ENCODE peak calls at places on chromosomes 11 and 22, in nine cellular contexts. B is mammary epithelial cell; J is effector memory CD4-positive, alpha-beta T cell; L is neural progenitor cell; O is tibial artery; Y is kidney epithelial cell; W is H7; Q is psoas muscle; N is NT2/D1. E is an unnamed sample.

GRCh38 chr22:46577361-46578249 is 40.2 kb upstream of the CELSR1 start:
- DNase-seq in L (peak; percentile 11), N (no peak), O (peak; percentile 71), B (no peak), J (no peak), Q (no peak), W (peak; percentile 69), Y (no peak), E (no peak)

GRCh38 chr11:77109236-77110019 is 6.8 kb downstream of the OMP start:
- DNase-seq in Y (no peak), B (no peak), Q (no peak), O (no peak), J (no peak), W (no peak), N (no peak), L (no peak), E (no peak)

GRCh38 chr11:60925685-60926267 is 1.5 kb downstream of the TMEM132A start:
- DNase-seq in J (no peak), Q (no peak), Y (peak; percentile 48), N (no peak), B (peak; percentile 93), O (no peak), W (peak; percentile 69), L (no peak), E (no peak)

GRCh38 chr11:113110046-113110445 is 148.8 kb downstream of the NCAM1 start:
- DNase-seq in W (no peak), B (no peak), N (no peak), J (no peak), Q (no peak), O (no peak), Y (no peak), L (no peak), E (no peak)

GRCh38 chr11:21295508-21295907 is 626.1 kb downstream of the NELL1 start:
- DNase-seq in B (no peak), Y (no peak), J (no peak), N (no peak), O (no peak), L (no peak), Q (no peak), W (no peak), E (no peak)

GRCh38 chr11:78672850-78673641 is 98.4 kb upstream of the NARS2 start:
- DNase-seq in Y (no peak), W (no peak), B (no peak), J (no peak), N (no peak), L (no peak), Q (no peak), O (no peak), E (no peak)

GRCh38 chr11:9827700-9828099 is 163.8 kb downstream of the SWAP70 start:
- DNase-seq in J (no peak), Y (no peak), O (no peak), N (no peak), W (no peak), Q (no peak), L (no peak), B (no peak), E (no peak)

GRCh38 chr11:35274909-35275807 is 136.2 kb downstream of the CD44 start:
- DNase-seq in J (no peak), Y (no peak), B (peak; percentile 48), Q (peak; percentile 57), N (no peak), W (peak; percentile 13), L (peak; percentile 3), O (peak; percentile 85), E (no peak)

GRCh38 chr22:43263645-43264514 is 76.9 kb upstream of the TTLL12 start:
- DNase-seq in Q (peak; percentile 46), Y (peak; percentile 54), N (no peak), W (no peak), J (peak; percentile 64), O (no peak), L (no peak), B (peak; percentile 79), E (no peak)

DNA sequence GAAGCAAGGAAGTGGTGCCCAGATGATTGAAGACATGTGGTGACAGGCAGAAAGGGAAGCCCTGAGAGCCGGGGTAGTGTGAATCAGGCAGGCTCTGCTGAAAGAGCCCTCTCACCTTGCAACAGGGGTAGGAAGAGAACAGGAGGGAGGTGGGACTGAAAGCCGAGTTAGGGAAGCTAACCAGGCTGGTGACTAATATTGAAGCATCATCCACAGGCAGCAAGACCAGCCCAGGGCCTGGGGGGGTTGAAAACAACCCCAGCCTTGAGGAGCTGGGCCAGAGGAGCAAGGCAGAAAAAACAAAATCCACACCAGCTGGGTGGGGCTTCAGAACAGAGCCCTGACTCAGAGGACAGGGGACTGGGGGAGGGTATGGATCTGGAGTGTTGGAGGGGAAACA is 35.0 kb upstream of the CRTAM start:
- DNase-seq in J (no peak), B (peak; percentile 100), N (no peak), W (no peak), Q (no peak), Y (no peak), L (no peak), O (no peak), E (peak; percentile 53)
- H3K36me3 ChIP-seq in J (peaks cover 51% of the 10 kb centered on the region), B (peaks cover 13% of the 10 kb centered on the region), N (peaks cover 22% of the 10 kb centered on the region), W (no peaks in the 10 kb centered on the region), Q (no peaks in the 10 kb centered on the region), Y (no peaks in the 10 kb centered on the region), L (no peaks in the 10 kb centered on the region), O (no peaks in the 10 kb centered on the region), E (peaks cover 2% of the 10 kb centered on the region)

GRCh38 chr22:19503367-19503766 is 20.8 kb downstream of the CLDN5 start:
- DNase-seq in Q (no peak), B (no peak), L (no peak), O (peak; percentile 13), Y (no peak), J (no peak), N (no peak), W (no peak), E (no peak)
- H3K36me3 ChIP-seq in Q (no peaks in the 10 kb centered on the region), B (peaks cover 4% of the 10 kb centered on the region), L (no peaks in the 10 kb centered on the region), O (no peaks in the 10 kb centered on the region), Y (no peaks in the 10 kb centered on the region), J (no peaks in the 10 kb centered on the region), N (peaks cover 58% of the 10 kb centered on the region), W (peaks cover 10% of the 10 kb centered on the region), E (no peaks in the 10 kb centered on the region)

GRCh38 chr22:30294066-30294465 is 4.8 kb upstream of the CASTOR1 start:
- DNase-seq in L (no peak), N (no peak), J (no peak), Y (no peak), W (no peak), Q (no peak), B (no peak), O (no peak), E (no peak)

GRCh38 chr22:30294830-30295229 is 5.5 kb upstream of the CASTOR1 start:
- DNase-seq in J (no peak), Y (no peak), W (no peak), N (no peak), Q (no peak), B (no peak), L (no peak), O (no peak), E (no peak)

GRCh38 chr22:30296324-30296723 is 7.0 kb upstream of the CASTOR1 start:
- DNase-seq in W (no peak), B (no peak), L (no peak), N (no peak), Y (no peak), J (no peak), O (no peak), Q (no peak), E (no peak)

GRCh38 chr22:30296851-30297250 is 7.5 kb upstream of the CASTOR1 start:
- DNase-seq in J (no peak), B (no peak), O (no peak), N (no peak), Y (no peak), Q (no peak), L (no peak), W (peak; percentile 25), E (no peak)

GRCh38 chr22:30295576-30295975 is 6.3 kb upstream of the CASTOR1 start:
- DNase-seq in B (no peak), Y (no peak), Q (no peak), J (no peak), N (no peak), L (no peak), W (no peak), O (no peak), E (no peak)
- H3K36me3 ChIP-seq in B (peaks cover 10% of the 10 kb centered on the region), Y (no peaks in the 10 kb centered on the region), Q (peaks cover 32% of the 10 kb centered on the region), J (peaks cover 76% of the 10 kb centered on the region), N (peaks cover 77% of the 10 kb centered on the region), L (no peaks in the 10 kb centered on the region), W (no peaks in the 10 kb centered on the region), O (peaks cover 92% of the 10 kb centered on the region), E (peaks cover 56% of the 10 kb centered on the region)

GRCh38 chr11:47308050-47308823 is 38.3 kb downstream of the MADD start:
- DNase-seq in Y (no peak), O (no peak), B (no peak), L (peak; percentile 76), N (peak; percentile 40), J (no peak), W (peak; percentile 53), Q (no peak), E (no peak)

GRCh38 chr11:47305734-47306483 is 36.0 kb downstream of the MADD start:
- DNase-seq in Y (peak; percentile 4), J (no peak), L (no peak), N (no peak), O (peak; percentile 90), W (no peak), B (no peak), Q (peak; percentile 40), E (no peak)

GRCh38 chr11:47306484-47306844 is 36.5 kb downstream of the MADD start:
- DNase-seq in O (no peak), J (no peak), Q (no peak), N (no peak), W (no peak), Y (no peak), L (no peak), B (no peak), E (no peak)

GRCh38 chr11:47299078-47299477 is 29.1 kb downstream of the MADD start:
- DNase-seq in B (no peak), Y (no peak), Q (no peak), N (no peak), J (no peak), O (no peak), L (no peak), W (no peak), E (no peak)

GRCh38 chr11:47302853-47303252 is 32.9 kb downstream of the MADD start:
- DNase-seq in W (no peak), Q (no peak), L (no peak), O (no peak), B (no peak), Y (no peak), J (no peak), N (no peak), E (no peak)
- H3K36me3 ChIP-seq in W (no peaks in the 10 kb centered on the region), Q (peaks cover 96% of the 10 kb centered on the region), L (peaks cover 8% of the 10 kb centered on the region), O (peaks cover 89% of the 10 kb centered on the region), B (peaks cover 8% of the 10 kb centered on the region), Y (no peaks in the 10 kb centered on the region), J (peaks cover 84% of the 10 kb centered on the region), N (peaks cover 51% of the 10 kb centered on the region), E (peaks cover 15% of the 10 kb centered on the region)

E was measured in BJ.